ENCODE peak calls at places on chromosomes 2 and 18, in four cellular contexts. Q, F, N and V are unnamed samples.

GRCh38 chr2:237577458-237577857 is 11.1 kb downstream of the PRLH start:
- DNase-seq in Q (no peak), N (no peak), F (no peak), V (no peak)

GRCh38 chr2:233698740-233699139 is 6.0 kb downstream of the UGT1A6 start:
- DNase-seq in F (no peak), N (no peak), Q (no peak), V (no peak)

GRCh38 chr18:73407506-73407905 is 539.7 kb upstream of the NETO1 start:
- DNase-seq in N (no peak), Q (no peak), F (no peak), V (no peak)

GRCh38 chr2:40433739-40434138 is 18.2 kb downstream of the SLC8A1 start:
- DNase-seq in F (no peak), N (no peak), Q (no peak), V (no peak)

GRCh38 chr2:232854082-232854481 is 16.0 kb upstream of the SNORC start:
- DNase-seq in N (peak), Q (no peak), F (peak), V (no peak)

GRCh38 chr2:14790041-14790640 is 157.6 kb downstream of the LRATD1 start:
- DNase-seq in Q (no peak), N (no peak), F (no peak), V (no peak)

GRCh38 chr2:200703132-200703925 is 108.4 kb upstream of the BZW1 start:
- DNase-seq in F (no peak), Q (peak), N (peak), V (peak)

GRCh38 chr18:7923105-7923504 is 356.0 kb downstream of the PTPRM start:
- DNase-seq in N (no peak), F (no peak), Q (no peak), V (no peak)

GRCh38 chr2:151996243-151997003 is 102.4 kb downstream of the CACNB4 start:
- DNase-seq in F (no peak), Q (no peak), N (no peak), V (no peak)

GRCh38 chr18:48036191-48036590 is 105.7 kb upstream of the SMAD2 start:
- DNase-seq in F (no peak), N (no peak), Q (no peak), V (no peak)

GRCh38 chr2:174121612-174122011 is 126.7 kb downstream of the OLA1 start:
- DNase-seq in N (peak), Q (no peak), F (no peak), V (no peak)

GRCh38 chr2:8583400-8584173 is 98.3 kb upstream of the ID2 start:
- DNase-seq in Q (peak), N (peak), F (peak), V (no peak)

GRCh38 chr2:20064841-20065240 is 13.4 kb upstream of the LAPTM4A start:
- DNase-seq in F (no peak), Q (no peak), N (no peak), V (no peak)

GRCh38 chr2:57711991-57712390 is 334.6 kb upstream of the VRK2 start:
- DNase-seq in Q (no peak), F (no peak), N (no peak), V (no peak)

GRCh38 chr18:44556296-44556695 is 124.4 kb upstream of the SETBP1 start:
- DNase-seq in N (no peak), Q (no peak), F (no peak), V (no peak)

GRCh38 chr2:135819211-135819610 is 17.8 kb downstream of the LCT start:
- DNase-seq in N (peak), F (peak), Q (peak), V (no peak)

GRCh38 chr18:50973367-50974126 is 5.7 kb downstream of the ELAC1 start:
- DNase-seq in F (no peak), N (no peak), Q (peak), V (no peak)

GRCh38 chr2:66691199-66691975 is 256.5 kb downstream of the MEIS1 start:
- DNase-seq in F (no peak), N (no peak), Q (no peak), V (no peak)

GRCh38 chr2:204012081-204012653 is 75.6 kb downstream of the ICOS start:
- DNase-seq in F (no peak), Q (no peak), N (no peak), V (peak)

GRCh38 chr18:62637807-62638687 is 77.3 kb upstream of the PHLPP1 start:
- DNase-seq in F (peak), N (peak), Q (peak), V (peak)

GRCh38 chr2:46098606-46099005 is 198.6 kb upstream of the EPAS1 start:
- DNase-seq in Q (peak), N (no peak), F (no peak), V (no peak)

GRCh38 chr2:71702071-71702970 is 249.0 kb downstream of the DYSF start:
- DNase-seq in N (no peak), F (no peak), Q (no peak), V (no peak)

GRCh38 chr2:99576775-99577174 is 87.0 kb upstream of the REV1 start:
- DNase-seq in F (no peak), N (no peak), Q (no peak), V (no peak)

DNA sequence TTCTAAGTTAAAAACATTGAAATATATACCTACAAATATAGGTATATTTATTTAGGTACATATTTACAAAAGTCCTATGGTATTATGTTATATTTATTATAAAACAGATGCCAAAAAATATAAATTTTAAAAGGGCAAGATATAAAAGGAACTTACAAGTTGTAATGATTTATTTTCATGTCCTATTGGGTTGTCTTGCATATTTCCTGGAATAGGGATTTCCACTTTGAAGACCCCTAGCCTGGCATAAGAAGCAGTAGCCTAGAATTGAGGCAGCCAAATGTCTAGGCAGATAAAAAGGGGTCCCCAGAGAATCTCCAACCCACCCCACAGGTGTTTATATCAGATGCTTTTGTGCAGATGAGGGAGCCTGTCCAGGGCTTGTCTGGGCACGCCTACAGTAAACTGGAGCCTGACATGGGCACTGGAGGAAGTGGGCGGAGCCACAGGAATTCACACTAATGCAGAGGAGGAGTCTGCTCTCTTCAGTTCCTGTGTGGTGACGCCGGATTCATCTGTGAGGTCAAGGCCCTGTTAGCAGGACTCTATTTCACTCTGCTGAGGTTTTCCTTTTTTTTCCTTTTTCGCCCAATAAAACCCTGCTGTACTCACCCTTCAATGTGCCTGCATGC is 1088.9 kb upstream of the PIK3C3 start:
- DNase-seq in Q (no peak), N (no peak), F (no peak), V (no peak)
- TF ChIP-seq ELF1 in Q (no peak), N (no peak), F (no peak), V (no peak)

GRCh38 chr2:85584354-85584856 is at the start of gene VAMP5:
- DNase-seq in N (no peak), Q (peak), F (no peak), V (peak)
- TF ChIP-seq ELF1 in N (no peak), Q (no peak), F (no peak), V (no peak)

GRCh38 chr18:12409466-12409865 is 1.7 kb downstream of the PRELID3A start:
- DNase-seq in N (no peak), F (no peak), Q (no peak), V (peak)
- TF ChIP-seq ELF1 in N (no peak), F (no peak), Q (no peak), V (no peak)

GRCh38 chr2:123532999-123533398 is 492.1 kb upstream of the CNTNAP5 start:
- DNase-seq in F (no peak), Q (no peak), N (no peak), V (no peak)
- TF ChIP-seq ELF1 in F (no peak), Q (no peak), N (no peak), V (no peak)

DNA sequence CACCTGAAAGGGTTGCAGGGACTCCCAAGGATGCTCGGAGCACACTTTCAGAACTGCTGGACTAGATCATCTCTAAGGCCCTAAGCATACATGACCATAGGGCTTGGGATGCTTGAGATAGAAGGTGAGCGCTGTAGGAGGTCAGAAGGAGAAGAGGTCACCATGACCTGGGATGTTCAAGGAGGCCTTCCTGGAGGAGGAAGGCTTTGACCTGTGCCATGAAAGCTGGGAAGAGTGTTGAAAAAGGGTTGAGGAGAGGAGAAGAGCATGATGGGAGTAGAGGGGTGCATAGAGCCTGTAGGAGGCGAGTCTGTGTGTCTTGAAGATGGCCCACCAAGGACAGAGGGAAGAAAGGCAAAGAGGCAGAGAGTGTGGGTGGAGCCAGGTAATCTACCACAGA is 222.4 kb downstream of the LOXHD1 start:
- DNase-seq in F (no peak), Q (no peak), N (no peak), V (no peak)
- TF ChIP-seq ELF1 in F (no peak), Q (no peak), N (no peak), V (no peak)

GRCh38 chr18:56089607-56090258 is 501.7 kb upstream of the TCF4 start:
- DNase-seq in F (no peak), N (no peak), Q (no peak), V (no peak)
- TF ChIP-seq ELF1 in F (no peak), N (no peak), Q (no peak), V (no peak)

DNA sequence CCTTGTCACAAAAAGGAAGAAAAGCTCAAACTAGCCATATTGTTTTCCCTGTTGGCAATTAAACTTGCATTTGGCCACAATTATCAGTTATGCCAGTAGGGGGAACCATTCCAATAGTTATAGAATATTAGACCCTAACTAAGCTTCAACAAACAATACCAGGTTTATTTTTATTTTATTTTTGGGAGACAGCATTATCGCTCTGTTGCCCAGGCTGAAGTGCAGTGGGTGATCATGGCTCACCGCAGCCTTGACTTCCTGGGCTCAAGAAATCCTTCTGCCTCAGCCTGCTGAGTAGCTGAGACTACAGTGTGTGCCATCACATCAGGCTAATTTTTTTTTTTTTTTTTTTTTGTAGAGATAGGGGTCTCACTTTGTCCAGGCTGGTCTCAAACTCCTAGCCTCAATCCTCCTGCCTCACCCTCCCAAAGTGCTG is 102.1 kb downstream of the ATAD2B start:
- DNase-seq in Q (peak), N (peak), F (peak), V (peak)
- TF ChIP-seq ELF1 in Q (no peak), N (no peak), F (no peak), V (no peak)